ENCODE peak calls at places on chromosomes 13 and 19, in ten cellular contexts. One of them, this sample, is unnamed.

GRCh38 chr13:31214379-31214778 is 14.6 kb downstream of the B3GLCT start:
- DNase-seq in psoas muscle: no peak
- DNase-seq in activated CD8-positive, alpha-beta memory T cell treated with anti-CD3 and anti-CD28 coated beads for 24 hours: no peak
- DNase-seq in CD14-positive monocyte: no peak
- DNase-seq in activated T-cell treated with anti-CD3 and anti-CD28 coated beads for 24 hours: no peak
- DNase-seq in Kasumi-1: no peak
- DNase-seq in dorsolateral prefrontal cortex: no peak
- DNase-seq in T-helper 1 cell: no peak
- DNase-seq in RCC 7860: no peak
- DNase-seq in left cardiac atrium: no peak
- DNase-seq in this sample: no peak

GRCh38 chr19:42473686-42474085 is 30.9 kb upstream of the CXCL17 start:
- DNase-seq in T-helper 1 cell: no peak
- DNase-seq in psoas muscle: no peak
- DNase-seq in RCC 7860: no peak
- DNase-seq in CD14-positive monocyte: no peak
- DNase-seq in left cardiac atrium: no peak
- DNase-seq in activated CD8-positive, alpha-beta memory T cell treated with anti-CD3 and anti-CD28 coated beads for 24 hours: no peak
- DNase-seq in dorsolateral prefrontal cortex: no peak
- DNase-seq in Kasumi-1: no peak
- DNase-seq in activated T-cell treated with anti-CD3 and anti-CD28 coated beads for 24 hours: no peak
- DNase-seq in this sample: no peak

GRCh38 chr13:87244256-87244870 is 426.8 kb upstream of the SLITRK5 start:
- DNase-seq in T-helper 1 cell: no peak
- DNase-seq in left cardiac atrium: no peak
- DNase-seq in activated T-cell treated with anti-CD3 and anti-CD28 coated beads for 24 hours: no peak
- DNase-seq in dorsolateral prefrontal cortex: no peak
- DNase-seq in RCC 7860: no peak
- DNase-seq in activated CD8-positive, alpha-beta memory T cell treated with anti-CD3 and anti-CD28 coated beads for 24 hours: no peak
- DNase-seq in CD14-positive monocyte: no peak
- DNase-seq in psoas muscle: no peak
- DNase-seq in Kasumi-1: no peak
- DNase-seq in this sample: no peak

GRCh38 chr13:59750860-59751259 is 412.9 kb downstream of the DIAPH3 start:
- DNase-seq in left cardiac atrium: no peak
- DNase-seq in psoas muscle: no peak
- DNase-seq in dorsolateral prefrontal cortex: peak
- DNase-seq in CD14-positive monocyte: no peak
- DNase-seq in T-helper 1 cell: no peak
- DNase-seq in activated CD8-positive, alpha-beta memory T cell treated with anti-CD3 and anti-CD28 coated beads for 24 hours: no peak
- DNase-seq in activated T-cell treated with anti-CD3 and anti-CD28 coated beads for 24 hours: no peak
- DNase-seq in RCC 7860: no peak
- DNase-seq in Kasumi-1: no peak
- DNase-seq in this sample: peak

GRCh38 chr19:31135841-31136240 is 213.4 kb downstream of the TSHZ3 start:
- DNase-seq in dorsolateral prefrontal cortex: no peak
- DNase-seq in Kasumi-1: no peak
- DNase-seq in psoas muscle: no peak
- DNase-seq in activated T-cell treated with anti-CD3 and anti-CD28 coated beads for 24 hours: no peak
- DNase-seq in activated CD8-positive, alpha-beta memory T cell treated with anti-CD3 and anti-CD28 coated beads for 24 hours: no peak
- DNase-seq in left cardiac atrium: no peak
- DNase-seq in T-helper 1 cell: no peak
- DNase-seq in RCC 7860: peak
- DNase-seq in CD14-positive monocyte: no peak
- DNase-seq in this sample: no peak

GRCh38 chr19:1509589-1510441 is 3.0 kb downstream of the ADAMTSL5 start:
- DNase-seq in dorsolateral prefrontal cortex: no peak
- DNase-seq in activated T-cell treated with anti-CD3 and anti-CD28 coated beads for 24 hours: no peak
- DNase-seq in activated CD8-positive, alpha-beta memory T cell treated with anti-CD3 and anti-CD28 coated beads for 24 hours: no peak
- DNase-seq in T-helper 1 cell: no peak
- DNase-seq in left cardiac atrium: peak
- DNase-seq in Kasumi-1: no peak
- DNase-seq in RCC 7860: no peak
- DNase-seq in CD14-positive monocyte: no peak
- DNase-seq in psoas muscle: no peak
- DNase-seq in this sample: no peak

GRCh38 chr13:65063753-65064152 is 2166.4 kb downstream of the PCDH9 start:
- DNase-seq in CD14-positive monocyte: no peak
- DNase-seq in dorsolateral prefrontal cortex: no peak
- DNase-seq in Kasumi-1: no peak
- DNase-seq in psoas muscle: no peak
- DNase-seq in RCC 7860: no peak
- DNase-seq in activated T-cell treated with anti-CD3 and anti-CD28 coated beads for 24 hours: no peak
- DNase-seq in left cardiac atrium: no peak
- DNase-seq in T-helper 1 cell: no peak
- DNase-seq in activated CD8-positive, alpha-beta memory T cell treated with anti-CD3 and anti-CD28 coated beads for 24 hours: no peak
- DNase-seq in this sample: no peak

GRCh38 chr19:18839465-18840287 is 7.9 kb downstream of the UPF1 start:
- DNase-seq in Kasumi-1: no peak
- DNase-seq in psoas muscle: no peak
- DNase-seq in left cardiac atrium: no peak
- DNase-seq in RCC 7860: no peak
- DNase-seq in activated T-cell treated with anti-CD3 and anti-CD28 coated beads for 24 hours: no peak
- DNase-seq in activated CD8-positive, alpha-beta memory T cell treated with anti-CD3 and anti-CD28 coated beads for 24 hours: no peak
- DNase-seq in CD14-positive monocyte: no peak
- DNase-seq in T-helper 1 cell: no peak
- DNase-seq in dorsolateral prefrontal cortex: no peak
- DNase-seq in this sample: no peak

GRCh38 chr13:81916471-81916870 is 1575.5 kb upstream of the SPRY2 start:
- DNase-seq in RCC 7860: no peak
- DNase-seq in T-helper 1 cell: no peak
- DNase-seq in left cardiac atrium: no peak
- DNase-seq in Kasumi-1: no peak
- DNase-seq in activated CD8-positive, alpha-beta memory T cell treated with anti-CD3 and anti-CD28 coated beads for 24 hours: no peak
- DNase-seq in dorsolateral prefrontal cortex: no peak
- DNase-seq in psoas muscle: no peak
- DNase-seq in CD14-positive monocyte: no peak
- DNase-seq in activated T-cell treated with anti-CD3 and anti-CD28 coated beads for 24 hours: no peak
- DNase-seq in this sample: no peak

GRCh38 chr13:22009500-22009899 is 338.6 kb downstream of the FGF9 start:
- DNase-seq in RCC 7860: no peak
- DNase-seq in Kasumi-1: peak
- DNase-seq in CD14-positive monocyte: peak
- DNase-seq in T-helper 1 cell: no peak
- DNase-seq in dorsolateral prefrontal cortex: no peak
- DNase-seq in activated T-cell treated with anti-CD3 and anti-CD28 coated beads for 24 hours: no peak
- DNase-seq in activated CD8-positive, alpha-beta memory T cell treated with anti-CD3 and anti-CD28 coated beads for 24 hours: no peak
- DNase-seq in psoas muscle: no peak
- DNase-seq in left cardiac atrium: no peak
- DNase-seq in this sample: no peak

GRCh38 chr13:93859666-93860065 is 619.8 kb downstream of the DCT start:
- DNase-seq in psoas muscle: no peak
- DNase-seq in activated T-cell treated with anti-CD3 and anti-CD28 coated beads for 24 hours: no peak
- DNase-seq in RCC 7860: peak
- DNase-seq in activated CD8-positive, alpha-beta memory T cell treated with anti-CD3 and anti-CD28 coated beads for 24 hours: no peak
- DNase-seq in Kasumi-1: no peak
- DNase-seq in dorsolateral prefrontal cortex: no peak
- DNase-seq in T-helper 1 cell: no peak
- DNase-seq in CD14-positive monocyte: no peak
- DNase-seq in left cardiac atrium: no peak
- DNase-seq in this sample: no peak

GRCh38 chr19:16141043-16141442 is 2.4 kb upstream of the HSH2D start:
- DNase-seq in psoas muscle: no peak
- DNase-seq in T-helper 1 cell: no peak
- DNase-seq in dorsolateral prefrontal cortex: no peak
- DNase-seq in Kasumi-1: peak
- DNase-seq in activated T-cell treated with anti-CD3 and anti-CD28 coated beads for 24 hours: no peak
- DNase-seq in left cardiac atrium: no peak
- DNase-seq in activated CD8-positive, alpha-beta memory T cell treated with anti-CD3 and anti-CD28 coated beads for 24 hours: no peak
- DNase-seq in CD14-positive monocyte: no peak
- DNase-seq in RCC 7860: no peak
- DNase-seq in this sample: no peak

GRCh38 chr13:42495256-42495655 is 78.7 kb upstream of the TNFSF11 start:
- DNase-seq in activated T-cell treated with anti-CD3 and anti-CD28 coated beads for 24 hours: no peak
- DNase-seq in dorsolateral prefrontal cortex: no peak
- DNase-seq in left cardiac atrium: no peak
- DNase-seq in activated CD8-positive, alpha-beta memory T cell treated with anti-CD3 and anti-CD28 coated beads for 24 hours: no peak
- DNase-seq in CD14-positive monocyte: no peak
- DNase-seq in psoas muscle: no peak
- DNase-seq in Kasumi-1: no peak
- DNase-seq in RCC 7860: no peak
- DNase-seq in T-helper 1 cell: no peak
- DNase-seq in this sample: no peak

GRCh38 chr19:30630289-30631034 is 258.3 kb downstream of the ZNF536 start:
- DNase-seq in RCC 7860: no peak
- DNase-seq in CD14-positive monocyte: no peak
- DNase-seq in psoas muscle: no peak
- DNase-seq in left cardiac atrium: no peak
- DNase-seq in T-helper 1 cell: no peak
- DNase-seq in activated T-cell treated with anti-CD3 and anti-CD28 coated beads for 24 hours: no peak
- DNase-seq in activated CD8-positive, alpha-beta memory T cell treated with anti-CD3 and anti-CD28 coated beads for 24 hours: no peak
- DNase-seq in dorsolateral prefrontal cortex: no peak
- DNase-seq in Kasumi-1: no peak
- DNase-seq in this sample: no peak

GRCh38 chr13:23321534-23322241 is 111.8 kb downstream of the SACS start:
- DNase-seq in CD14-positive monocyte: no peak
- DNase-seq in left cardiac atrium: peak
- DNase-seq in RCC 7860: peak
- DNase-seq in activated CD8-positive, alpha-beta memory T cell treated with anti-CD3 and anti-CD28 coated beads for 24 hours: no peak
- DNase-seq in activated T-cell treated with anti-CD3 and anti-CD28 coated beads for 24 hours: peak
- DNase-seq in dorsolateral prefrontal cortex: no peak
- DNase-seq in psoas muscle: peak
- DNase-seq in Kasumi-1: no peak
- DNase-seq in T-helper 1 cell: no peak
- DNase-seq in this sample: no peak

This sample was measured in pons.